ENCODE peak calls at places on chromosomes 3 and 15, in six cellular contexts. K, Q, E, N, W and G are unnamed samples.

GRCh38 chr15:31501536-31502157 is 175.0 kb downstream of the KLF13 start:
- DNase-seq in Q (no peak), E (no peak), K (no peak), N (no peak), W (no peak), G (no peak)

GRCh38 chr3:65342084-65342683 is 654.4 kb upstream of the ADAMTS9 start:
- DNase-seq in Q (peak; percentile 73), E (peak; percentile 22), W (peak; percentile 55), K (peak; percentile 45), N (peak; percentile 94), G (no peak)

GRCh38 chr3:174533286-174533685 is 325.8 kb upstream of the NAALADL2 start:
- DNase-seq in E (no peak), N (no peak), W (peak; percentile 5), Q (no peak), K (peak; percentile 46), G (no peak)

GRCh38 chr3:126419151-126419703 is 24.5 kb downstream of the CFAP100 start:
- DNase-seq in E (no peak), Q (no peak), N (peak; percentile 31), K (no peak), W (no peak), G (peak; percentile 32)

GRCh38 chr15:51171578-51171932 is 76.8 kb upstream of the TNFAIP8L3 start:
- DNase-seq in K (no peak), Q (no peak), N (no peak), E (no peak), W (no peak), G (no peak)

GRCh38 chr3:17979911-17980310 is 237.5 kb upstream of the TBC1D5 start:
- DNase-seq in Q (no peak), E (no peak), W (no peak), K (no peak), N (no peak), G (no peak)

GRCh38 chr3:173869786-173870185 is 472.2 kb downstream of the NLGN1 start:
- DNase-seq in K (no peak), N (no peak), W (no peak), Q (no peak), E (no peak), G (no peak)

GRCh38 chr3:29503969-29504368 is 223.1 kb downstream of the RBMS3 start:
- DNase-seq in E (no peak), N (no peak), K (peak; percentile 71), Q (no peak), W (peak; percentile 81), G (no peak)

GRCh38 chr3:49191741-49192140 is 20.3 kb downstream of the KLHDC8B start:
- DNase-seq in W (no peak), N (no peak), K (no peak), E (no peak), Q (no peak), G (no peak)

GRCh38 chr3:42773409-42773751 is 327 bp upstream of the CCDC13 start:
- DNase-seq in N (no peak), Q (no peak), W (no peak), K (no peak), E (no peak), G (no peak)

GRCh38 chr3:155428558-155428957 is 135.1 kb upstream of the STRIT1 start:
- DNase-seq in E (no peak), K (peak; percentile 75), Q (no peak), N (no peak), W (peak; percentile 24), G (no peak)

GRCh38 chr15:48572823-48573222 is 72.7 kb downstream of the FBN1 start:
- DNase-seq in W (no peak), Q (no peak), K (no peak), E (no peak), N (peak; percentile 52), G (no peak)

GRCh38 chr3:122398920-122399319 is 14.9 kb downstream of the FAM162A start:
- DNase-seq in W (no peak), Q (no peak), E (no peak), K (no peak), N (no peak), G (no peak)

GRCh38 chr15:48084759-48085420 is 35.9 kb upstream of the SLC24A5 start:
- DNase-seq in W (peak; percentile 68), Q (no peak), N (peak; percentile 61), E (peak; percentile 8), K (peak; percentile 40), G (no peak)

GRCh38 chr15:50107591-50108408 is 11.2 kb downstream of the ATP8B4 start:
- DNase-seq in Q (no peak), K (no peak), W (no peak), E (no peak), N (no peak), G (no peak)

GRCh38 chr3:71961891-71962290 is 176.9 kb upstream of the PROK2 start:
- DNase-seq in W (no peak), E (no peak), K (no peak), N (no peak), Q (no peak), G (no peak)

GRCh38 chr15:29172742-29173725 is 96.6 kb downstream of the NSMCE3 start:
- DNase-seq in K (no peak), E (no peak), W (no peak), N (no peak), Q (no peak), G (no peak)

GRCh38 chr3:53109822-53110771 is 20.1 kb downstream of the RFT1 start:
- DNase-seq in E (peak; percentile 61), K (peak; percentile 90), W (peak; percentile 91), N (peak; percentile 86), Q (peak; percentile 53), G (peak; percentile 79)

GRCh38 chr3:104460477-104461406 is 906.0 kb upstream of the ALCAM start:
- DNase-seq in W (peak; percentile 48), E (no peak), Q (no peak), K (peak; percentile 80), N (peak; percentile 44), G (no peak)

GRCh38 chr3:159487304-159487703 is 501.3 kb upstream of the IL12A start:
- DNase-seq in E (no peak), K (no peak), N (no peak), Q (no peak), W (no peak), G (no peak)

GRCh38 chr3:129016725-129017530 is 15.8 kb downstream of the EFCC1 start:
- DNase-seq in N (no peak), K (peak; percentile 54), W (peak; percentile 22), E (no peak), Q (peak; percentile 74), G (peak; percentile 80)

GRCh38 chr3:129015388-129016105 is 14.4 kb downstream of the EFCC1 start:
- DNase-seq in Q (no peak), E (no peak), K (no peak), W (no peak), N (no peak), G (no peak)

GRCh38 chr3:129017531-129017899 is 16.4 kb downstream of the EFCC1 start:
- DNase-seq in E (no peak), W (no peak), K (no peak), Q (no peak), N (no peak), G (no peak)

GRCh38 chr3:129014793-129015345 is 13.8 kb downstream of the EFCC1 start:
- DNase-seq in Q (no peak), W (no peak), K (no peak), N (no peak), E (no peak), G (no peak)

DNA sequence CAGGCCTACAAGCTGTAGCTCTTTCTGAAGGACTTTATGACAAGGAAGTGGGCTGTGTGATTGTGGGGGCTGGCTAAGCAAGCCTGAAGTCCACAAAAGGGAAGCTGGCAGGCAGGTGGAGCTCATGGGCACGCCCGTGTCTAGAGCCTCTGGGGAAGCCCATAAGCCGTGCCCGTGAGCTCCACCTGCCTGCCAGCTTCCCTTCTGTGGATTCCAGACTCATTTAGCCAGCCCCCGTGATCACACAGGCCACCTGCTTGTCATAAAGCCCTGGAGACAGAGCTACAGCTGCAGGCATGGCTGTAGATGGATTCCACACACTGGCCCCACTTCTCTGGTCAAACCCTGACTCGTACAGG is 15.2 kb downstream of the EFCC1 start:
- DNase-seq in E (peak; percentile 29), W (no peak), Q (peak; percentile 89), K (no peak), N (no peak), G (no peak)
- H3K4me3 ChIP-seq in E (no peak overlapping the region), W (no peak overlapping the region), Q (no peak overlapping the region), K (no peak overlapping the region), N (no peak overlapping the region), G (no peak overlapping the region)

GRCh38 chr3:13894812-13895154 is 14.9 kb upstream of the WNT7A start:
- DNase-seq in N (no peak), K (no peak), Q (no peak), W (no peak), E (no peak), G (no peak)
- H3K4me3 ChIP-seq in N (peak overlapping the region; percentile 88), K (peak overlapping the region; percentile 61), Q (peak overlapping the region; percentile 47), W (no peak overlapping the region), E (peak overlapping the region; percentile 41), G (peak overlapping the region; percentile 4)

GRCh38 chr3:23488618-23489017 is 285.5 kb downstream of the UBE2E2 start:
- DNase-seq in N (no peak), Q (no peak), E (no peak), W (no peak), K (no peak), G (no peak)
- H3K4me3 ChIP-seq in N (no peak overlapping the region), Q (no peak overlapping the region), E (no peak overlapping the region), W (no peak overlapping the region), K (no peak overlapping the region), G (no peak overlapping the region)

DNA sequence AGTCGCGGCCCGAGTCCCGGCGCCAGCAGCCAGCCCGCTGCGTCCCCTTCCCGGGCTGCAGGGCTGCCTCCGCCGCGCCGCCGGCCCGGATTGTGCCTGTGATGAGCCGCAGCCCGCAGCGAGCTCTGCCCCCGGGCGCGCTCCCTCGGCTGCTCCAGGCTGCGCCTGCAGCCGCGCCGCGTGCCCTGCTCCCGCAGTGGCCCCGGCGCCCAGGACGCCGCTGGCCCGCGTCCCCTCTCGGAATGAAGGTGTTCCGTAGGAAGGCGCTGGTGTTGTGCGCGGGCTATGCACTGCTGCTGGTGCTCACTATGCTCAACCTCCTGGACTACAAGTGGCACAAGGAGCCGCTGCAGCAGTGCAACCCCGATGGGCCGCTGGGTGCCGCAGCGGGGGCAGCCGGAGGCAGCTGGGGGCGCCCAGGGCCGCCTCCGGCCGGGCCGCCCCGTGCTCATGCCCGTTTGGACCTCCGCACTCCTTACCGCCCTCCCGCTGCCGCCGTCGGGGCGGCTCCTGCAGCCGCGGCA is 1.2 kb downstream of the CHST2 start:
- DNase-seq in W (peak; percentile 49), Q (peak; percentile 22), E (no peak), N (peak; percentile 74), K (peak; percentile 32), G (no peak)
- H3K4me3 ChIP-seq in W (peak overlapping the region; percentile 35), Q (peak overlapping the region; percentile 81), E (peak overlapping the region; percentile 61), N (peak overlapping the region; percentile 79), K (peak overlapping the region; percentile 91), G (peak overlapping the region; percentile 96)

DNA sequence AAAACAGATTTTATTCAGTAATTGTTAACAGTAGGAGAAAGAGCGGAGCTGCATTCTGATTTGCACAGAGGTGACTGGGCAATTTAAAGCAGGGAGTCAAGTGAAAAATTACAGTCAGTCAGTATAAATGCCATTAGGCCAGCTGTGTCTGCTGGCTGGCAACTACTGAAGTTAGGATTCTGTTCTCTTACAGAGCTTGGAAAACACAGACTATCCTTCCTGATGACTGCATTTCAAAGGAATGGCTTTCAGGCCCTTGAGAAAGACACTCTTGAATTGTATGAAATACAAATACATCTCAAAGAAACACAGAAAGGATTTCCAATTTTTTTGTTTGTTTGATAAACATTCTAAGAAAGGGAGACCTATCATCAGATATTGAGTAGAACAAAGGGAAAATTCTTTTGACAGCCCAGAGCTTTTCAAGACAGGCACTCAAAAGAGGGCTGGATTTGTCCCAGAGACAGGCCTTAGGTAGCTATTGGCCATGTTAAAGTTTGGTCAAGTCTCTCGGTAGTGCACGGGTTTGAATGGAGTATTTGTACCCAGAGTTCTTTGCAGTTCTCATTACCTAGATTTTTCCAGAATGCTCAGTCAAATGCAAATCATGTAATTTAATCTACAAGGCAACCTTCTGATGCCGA is 551.2 kb upstream of the CCDC54 start:
- DNase-seq in Q (no peak), N (no peak), K (peak; percentile 89), E (no peak), W (peak; percentile 70), G (no peak)
- H3K4me3 ChIP-seq in Q (no peak overlapping the region), N (no peak overlapping the region), K (no peak overlapping the region), E (no peak overlapping the region), W (no peak overlapping the region), G (no peak overlapping the region)

GRCh38 chr3:186217820-186218164 is 108.9 kb upstream of the ETV5 start:
- DNase-seq in W (no peak), Q (no peak), E (no peak), N (no peak), K (no peak), G (no peak)
- H3K4me3 ChIP-seq in W (no peak overlapping the region), Q (no peak overlapping the region), E (no peak overlapping the region), N (no peak overlapping the region), K (no peak overlapping the region), G (no peak overlapping the region)